ENCODE peak calls at places on chromosomes 11 and 22, in nine cellular contexts. U is right lobe of liver, X is breast epithelium, Y is uterus, S is body of pancreas, D is testis, V is IMR-90, E is HepG2, O is A549. G is an unnamed sample.

GRCh38 chr11:7977251-7977917 is 9.8 kb upstream of the EIF3F start:
- DNase-seq in U (no peak), X (no peak), Y (no peak), S (no peak), D (no peak), V (peak; percentile 97), E (no peak), O (no peak), G (peak; percentile 33)

GRCh38 chr11:32259641-32260081 is 168.8 kb downstream of the RCN1 start:
- DNase-seq in U (no peak), X (no peak), Y (no peak), S (peak; percentile 3), D (peak; percentile 21), V (peak; percentile 87), E (no peak), O (no peak), G (no peak)

GRCh38 chr22:42994917-42995562 is 19.9 kb downstream of the PACSIN2 start:
- DNase-seq in U (no peak), X (peak; percentile 83), Y (peak; percentile 46), S (peak; percentile 94), D (peak; percentile 46), V (peak; percentile 94), E (peak; percentile 98), O (peak; percentile 71), G (no peak)

GRCh38 chr22:29587938-29588699 is 7.2 kb upstream of the NIPSNAP1 start:
- DNase-seq in U (no peak), X (no peak), Y (no peak), S (no peak), D (no peak), V (peak; percentile 92), E (peak; percentile 41), O (peak; percentile 36), G (peak; percentile 47)

GRCh38 chr11:6353367-6353987 is 33.2 kb upstream of the CAVIN3 start:
- DNase-seq in U (peak; percentile 72), X (no peak), Y (peak; percentile 53), S (peak; percentile 83), D (peak; percentile 54), V (peak; percentile 40), E (peak; percentile 94), O (peak; percentile 46), G (peak; percentile 33)

GRCh38 chr22:16933274-16933923 is 74.6 kb downstream of the GAB4 start:
- DNase-seq in U (no peak), X (no peak), Y (no peak), S (no peak), D (no peak), V (no peak), E (no peak), O (no peak), G (no peak)

GRCh38 chr11:102452461-102453285 is at the start of gene TMEM123:
- DNase-seq in U (peak; percentile 92), X (peak; percentile 61), Y (peak; percentile 85), S (peak; percentile 78), D (peak; percentile 87), V (peak; percentile 58), E (peak; percentile 71), O (peak; percentile 48), G (peak; percentile 40)

GRCh38 chr11:57277845-57278720 is 41.0 kb upstream of the APLNR start:
- DNase-seq in U (peak; percentile 64), X (peak; percentile 87), Y (peak; percentile 71), S (peak; percentile 70), D (peak; percentile 83), V (peak; percentile 84), E (peak; percentile 24), O (peak; percentile 81), G (peak; percentile 70)

GRCh38 chr11:78420255-78420764 is 2.7 kb upstream of the GAB2 start:
- DNase-seq in U (peak; percentile 50), X (peak; percentile 57), Y (peak; percentile 76), S (peak; percentile 58), D (peak; percentile 77), V (peak; percentile 88), E (peak; percentile 33), O (peak; percentile 64), G (peak; percentile 83)

GRCh38 chr11:78907636-78908035 is 333.0 kb upstream of the NARS2 start:
- DNase-seq in U (peak; percentile 24), X (no peak), Y (no peak), S (no peak), D (no peak), V (peak; percentile 5), E (no peak), O (no peak), G (no peak)

GRCh38 chr11:1129143-1129665 is 28.5 kb upstream of the MUC5AC start:
- DNase-seq in U (no peak), X (no peak), Y (no peak), S (no peak), D (no peak), V (no peak), E (no peak), O (no peak), G (no peak)

GRCh38 chr11:130847517-130847916 is 68.8 kb downstream of the SNX19 start:
- DNase-seq in U (no peak), X (no peak), Y (no peak), S (no peak), D (no peak), V (peak; percentile 87), E (peak; percentile 9), O (peak; percentile 58), G (peak; percentile 39)

GRCh38 chr22:46336119-46337078 is 885 bp downstream of the TRMU start:
- DNase-seq in U (peak; percentile 50), X (no peak), Y (no peak), S (peak; percentile 30), D (peak; percentile 35), V (peak; percentile 8), E (peak; percentile 20), O (no peak), G (no peak)

DNA sequence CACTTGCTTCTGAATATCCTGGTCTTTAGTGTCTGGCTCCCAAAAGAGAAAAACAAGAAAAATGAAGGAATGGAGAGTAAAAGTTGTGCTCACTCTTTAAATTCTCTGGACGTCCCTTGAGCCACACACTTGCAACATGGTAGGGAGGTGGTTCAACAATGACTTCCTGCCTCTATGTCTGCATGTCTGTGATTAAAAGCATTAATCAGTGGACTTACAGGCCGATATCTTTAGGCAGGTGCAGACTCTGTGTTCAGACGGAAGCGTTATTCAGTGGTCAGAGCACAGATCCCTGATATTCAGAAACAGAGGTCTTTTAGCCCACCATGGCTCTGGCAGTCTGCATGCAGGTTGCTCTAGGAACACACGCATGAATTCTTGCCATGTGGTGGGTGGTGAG is 1920.0 kb upstream of the RAG2 start:
- DNase-seq in U (no peak), X (no peak), Y (no peak), S (no peak), D (no peak), V (no peak), E (no peak), O (no peak), G (no peak)
- TF ChIP-seq POLR2A in U (no peak), X (no peak), Y (no peak), S (no peak), D (no peak), V (no peak), E (no peak), O (no peak), G (no peak)

GRCh38 chr11:29750392-29750791 is 266.4 kb downstream of the KCNA4 start:
- DNase-seq in U (no peak), X (no peak), Y (no peak), S (no peak), D (no peak), V (no peak), E (no peak), O (no peak), G (no peak)
- TF ChIP-seq POLR2A in U (no peak), X (no peak), Y (no peak), S (no peak), D (no peak), V (no peak), E (no peak), O (no peak), G (no peak)

DNA sequence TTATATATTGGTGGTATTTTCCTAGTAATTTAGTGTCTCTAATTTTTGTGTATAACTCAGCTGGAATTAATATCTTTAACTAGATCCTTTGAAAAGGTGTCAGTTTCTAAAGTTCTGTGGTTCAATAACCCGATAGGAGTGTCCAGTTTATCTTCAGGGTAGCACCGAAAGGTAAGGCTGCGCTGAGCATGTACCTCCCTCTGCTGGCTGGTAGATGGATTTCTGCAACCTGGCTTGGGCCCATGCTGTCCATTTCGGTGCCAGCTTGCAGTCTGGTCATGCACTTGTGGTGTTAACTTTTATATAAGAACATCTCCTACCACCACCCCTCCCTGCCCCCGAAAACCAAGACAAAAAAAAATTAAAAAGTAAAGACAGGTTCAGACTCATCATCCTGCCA is 24.7 kb downstream of the EXT2 start:
- DNase-seq in U (no peak), X (no peak), Y (no peak), S (no peak), D (no peak), V (no peak), E (no peak), O (peak; percentile 18), G (no peak)
- TF ChIP-seq POLR2A in U (no peak), X (no peak), Y (no peak), S (no peak), D (no peak), V (no peak), E (no peak), O (no peak), G (no peak)

GRCh38 chr11:68040121-68040956 is 1.5 kb downstream of the TCIRG1 start:
- DNase-seq in U (peak; percentile 71), X (no peak), Y (peak; percentile 65), S (peak; percentile 82), D (peak; percentile 45), V (peak; percentile 73), E (peak; percentile 79), O (peak; percentile 51), G (peak; percentile 64)

GRCh38 chr11:68037481-68038225 is 1.2 kb upstream of the TCIRG1 start:
- DNase-seq in U (peak; percentile 51), X (no peak), Y (no peak), S (peak; percentile 78), D (no peak), V (no peak), E (no peak), O (no peak), G (no peak)

GRCh38 chr11:68038226-68038717 is 553 bp upstream of the TCIRG1 start:
- DNase-seq in U (peak; percentile 92), X (no peak), Y (peak; percentile 38), S (peak; percentile 95), D (no peak), V (no peak), E (peak; percentile 93), O (no peak), G (no peak)

GRCh38 chr11:68039526-68040086 is 781 bp downstream of the TCIRG1 start:
- DNase-seq in U (peak; percentile 55), X (no peak), Y (no peak), S (peak; percentile 49), D (no peak), V (no peak), E (peak; percentile 63), O (no peak), G (no peak)

DNA sequence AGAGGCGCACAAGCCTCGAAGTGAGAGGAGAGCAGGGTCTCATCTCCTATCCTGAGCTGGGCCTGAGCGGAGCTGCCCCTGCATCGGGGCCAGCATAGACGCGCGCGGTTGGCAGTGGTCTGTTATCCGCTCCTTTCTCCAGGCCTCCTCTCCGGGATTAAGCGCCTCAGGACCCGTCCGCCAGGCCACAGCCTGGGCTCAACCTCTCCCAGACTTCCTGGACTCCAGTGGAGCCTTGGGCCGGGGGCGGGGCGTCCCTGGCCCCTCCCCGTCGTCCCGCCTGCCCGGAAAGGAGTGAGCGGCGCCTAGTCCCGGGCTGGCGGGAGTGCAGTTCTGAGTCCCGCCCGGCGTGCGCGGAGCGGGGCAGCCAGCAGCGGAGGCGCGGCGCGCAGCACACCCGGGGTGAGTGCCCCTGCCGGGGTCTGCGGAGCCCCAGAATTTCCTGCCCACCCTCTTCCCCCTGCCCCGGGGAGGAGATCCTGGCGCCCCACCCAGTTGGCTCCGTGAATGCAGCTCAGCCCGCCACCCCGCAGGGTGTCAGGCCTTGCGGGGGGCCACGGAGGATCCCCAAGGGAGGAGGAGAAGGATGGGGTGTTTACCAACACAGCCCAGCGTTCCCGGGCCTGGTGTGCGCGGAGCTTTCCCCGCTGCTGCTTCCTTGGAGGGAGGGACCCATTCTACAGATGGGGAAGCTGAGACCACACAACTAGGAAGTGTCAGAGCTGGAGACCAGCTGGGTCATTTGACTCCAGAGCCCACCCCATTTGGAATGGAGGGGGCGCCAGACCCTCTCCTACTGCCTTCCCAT is at the start of gene TCIRG1:
- DNase-seq in U (peak; percentile 93), X (peak; percentile 80), Y (peak; percentile 89), S (peak; percentile 94), D (peak; percentile 83), V (peak; percentile 70), E (peak; percentile 79), O (peak; percentile 93), G (peak; percentile 95)
- TF ChIP-seq POLR2A in U (peak; percentile 99), X (peak; percentile 89), Y (peak; percentile 99), S (peak; percentile 98), D (no peak), V (peak; percentile 70), E (no peak), O (peak; percentile 75), G (peak; percentile 93)

G was measured in H54.